ENCODE peak calls at places on chromosome 2, in four cellular contexts. W is upper lobe of right lung, L is Kasumi-1, R is GM20000. O is an unnamed sample.

GRCh38 chr2:168427451-168427850 is 28.6 kb upstream of the CERS6 start:
- DNase-seq in R (no peak), W (no peak), L (no peak), O (no peak)

GRCh38 chr2:222907790-222908431 is 47.1 kb downstream of the ACSL3 start:
- DNase-seq in L (no peak), W (no peak), R (no peak), O (no peak)

GRCh38 chr2:178796079-178796677 is 11.0 kb downstream of the TTN start:
- DNase-seq in L (peak; percentile 76), R (peak; percentile 32), W (no peak), O (no peak)

GRCh38 chr2:151668737-151669136 is 65.5 kb downstream of the NEB start:
- DNase-seq in W (no peak), R (no peak), L (no peak), O (no peak)

GRCh38 chr2:8480936-8481335 is 200.9 kb upstream of the ID2 start:
- DNase-seq in L (no peak), R (no peak), W (no peak), O (no peak)

GRCh38 chr2:120450196-120450820 is 104.4 kb downstream of the INHBB start:
- DNase-seq in R (no peak), W (peak; percentile 54), L (no peak), O (peak; percentile 49)

GRCh38 chr2:1841903-1842791 is 97.8 kb upstream of the PXDN start:
- DNase-seq in W (no peak), R (no peak), L (no peak), O (no peak)

GRCh38 chr2:14756981-14757657 is 124.6 kb downstream of the LRATD1 start:
- DNase-seq in W (no peak), R (no peak), L (peak; percentile 28), O (no peak)

GRCh38 chr2:112216158-112216557 is 38.7 kb downstream of the ZC3H8 start:
- DNase-seq in R (no peak), L (peak; percentile 38), W (no peak), O (no peak)

GRCh38 chr2:36404312-36404711 is 48.7 kb downstream of the CRIM1 start:
- DNase-seq in R (no peak), W (no peak), L (no peak), O (no peak)

GRCh38 chr2:28435796-28436425 is 43.3 kb downstream of the FOSL2 start:
- DNase-seq in L (no peak), W (no peak), R (no peak), O (peak; percentile 49)

GRCh38 chr2:126858991-126859390 is 39.7 kb upstream of the TEX51 start:
- DNase-seq in W (no peak), L (no peak), R (no peak), O (no peak)

GRCh38 chr2:233288663-233289062 is 19.0 kb upstream of the SAG start:
- DNase-seq in L (no peak), R (no peak), W (no peak), O (peak; percentile 14)

GRCh38 chr2:109128466-109129355 is at the start of gene SH3RF3:
- DNase-seq in R (peak; percentile 57), W (peak; percentile 79), L (peak; percentile 26), O (peak; percentile 76)

GRCh38 chr2:233976087-233976486 is 58.9 kb downstream of the TRPM8 start:
- DNase-seq in L (no peak), W (no peak), R (no peak), O (no peak)

GRCh38 chr2:82790277-82791021 is 1668.6 kb downstream of the SUCLG1 start:
- DNase-seq in W (no peak), R (no peak), L (no peak), O (no peak)

GRCh38 chr2:44955593-44956449 is 14.3 kb downstream of the SIX3 start:
- DNase-seq in L (peak; percentile 69), W (peak; percentile 89), R (peak; percentile 87), O (peak; percentile 75)

GRCh38 chr2:84314901-84315330 is 144.2 kb downstream of the SUCLG1 start:
- DNase-seq in R (peak; percentile 65), W (peak; percentile 85), L (peak; percentile 77), O (peak; percentile 73)

GRCh38 chr2:3101704-3102055 is 275.9 kb downstream of the EIPR1 start:
- DNase-seq in R (no peak), W (no peak), L (no peak), O (no peak)

GRCh38 chr2:10494351-10495066 is 46.4 kb upstream of the ODC1 start:
- DNase-seq in W (peak; percentile 50), L (no peak), R (no peak), O (no peak)